ENCODE peak calls at places on chromosomes 3 and 15, in four cellular contexts. A is T follicular helper cell, F is SJSA1, P is epithelial cell of prostate. D is an unnamed sample.

GRCh38 chr3:54632834-54633233 is 295.0 kb downstream of the LRTM1 start:
- DNase-seq in A (no peak), F (no peak), P (no peak), D (no peak)

GRCh38 chr3:37458162-37458895 is 283.9 kb upstream of the LRRFIP2 start:
- DNase-seq in A (no peak), F (no peak), P (no peak), D (no peak)

GRCh38 chr3:60573494-60573893 is 677.8 kb downstream of the FHIT start:
- DNase-seq in A (no peak), F (peak), P (no peak), D (no peak)

GRCh38 chr3:105014631-105015030 is 352.1 kb upstream of the ALCAM start:
- DNase-seq in A (no peak), F (peak), P (no peak), D (no peak)

GRCh38 chr3:6723205-6723604 is 137.7 kb upstream of the GRM7 start:
- DNase-seq in A (no peak), F (no peak), P (no peak), D (no peak)

GRCh38 chr15:64369078-64369607 is 12.1 kb downstream of the PCLAF start:
- DNase-seq in A (no peak), F (no peak), P (no peak), D (no peak)

GRCh38 chr3:112685435-112685834 is 44.5 kb upstream of the CCDC80 start:
- DNase-seq in A (no peak), F (peak), P (no peak), D (no peak)

GRCh38 chr3:9793161-9793781 is 389 bp downstream of the ARPC4 start:
- DNase-seq in A (no peak), F (peak), P (no peak), D (no peak)

GRCh38 chr3:120182613-120183524 is 88.6 kb upstream of the GSK3B start:
- DNase-seq in A (no peak), F (peak), P (no peak), D (no peak)

GRCh38 chr3:181698263-181698944 is 13.3 kb upstream of the SOX2 start:
- DNase-seq in A (no peak), F (no peak), P (no peak), D (no peak)

D was measured in T-helper 22 cell.